ENCODE peak calls at places on chromosomes 16 and 17, in ten cellular contexts. One of them, this sample, is unnamed.
A peak's percentile ranks its signal among the peaks of the same experiment; 100 is the strongest.

GRCh38 chr16:55496509-55497145 is 12.2 kb upstream of the LPCAT2 start:
- DNase-seq in mammary epithelial cell: no peak
- DNase-seq in mesendoderm: no peak
- DNase-seq in HCT116: no peak
- DNase-seq in astrocyte: no peak
- DNase-seq in keratinocyte: no peak
- DNase-seq in MM.1S: no peak
- DNase-seq in Karpas-422: no peak
- DNase-seq in A549: no peak
- DNase-seq in neural progenitor cell: no peak
- DNase-seq in this sample: no peak

GRCh38 chr16:16120382-16121184 is 102.7 kb downstream of the ABCC6 start:
- DNase-seq in MM.1S: no peak
- DNase-seq in neural progenitor cell: no peak
- DNase-seq in mammary epithelial cell: no peak
- DNase-seq in mesendoderm: no peak
- DNase-seq in HCT116: no peak
- DNase-seq in astrocyte: no peak
- DNase-seq in keratinocyte: no peak
- DNase-seq in A549: no peak
- DNase-seq in Karpas-422: no peak
- DNase-seq in this sample: no peak

GRCh38 chr17:7403043-7403901 is 625 bp downstream of the TMEM256 start:
- DNase-seq in mammary epithelial cell: no peak
- DNase-seq in astrocyte: no peak
- DNase-seq in HCT116: peak; percentile 62
- DNase-seq in MM.1S: no peak
- DNase-seq in A549: peak; percentile 38
- DNase-seq in neural progenitor cell: peak; percentile 85
- DNase-seq in keratinocyte: no peak
- DNase-seq in mesendoderm: peak; percentile 61
- DNase-seq in Karpas-422: peak; percentile 74
- DNase-seq in this sample: no peak

GRCh38 chr17:6591599-6592158 is 35.3 kb upstream of the PITPNM3 start:
- DNase-seq in neural progenitor cell: no peak
- DNase-seq in keratinocyte: peak; percentile 92
- DNase-seq in astrocyte: peak; percentile 85
- DNase-seq in mammary epithelial cell: peak; percentile 98
- DNase-seq in Karpas-422: no peak
- DNase-seq in mesendoderm: no peak
- DNase-seq in A549: peak; percentile 79
- DNase-seq in MM.1S: no peak
- DNase-seq in HCT116: no peak
- DNase-seq in this sample: no peak

GRCh38 chr17:30780343-30780742 is 44.1 kb downstream of the CRLF3 start:
- DNase-seq in MM.1S: peak; percentile 21
- DNase-seq in A549: no peak
- DNase-seq in astrocyte: no peak
- DNase-seq in keratinocyte: no peak
- DNase-seq in Karpas-422: no peak
- DNase-seq in mesendoderm: no peak
- DNase-seq in HCT116: no peak
- DNase-seq in mammary epithelial cell: no peak
- DNase-seq in neural progenitor cell: no peak
- DNase-seq in this sample: peak; percentile 47

GRCh38 chr17:43368740-43369506 is 29.9 kb upstream of the ARL4D start:
- DNase-seq in astrocyte: peak; percentile 70
- DNase-seq in HCT116: peak; percentile 50
- DNase-seq in neural progenitor cell: peak; percentile 83
- DNase-seq in MM.1S: peak; percentile 33
- DNase-seq in mammary epithelial cell: peak; percentile 75
- DNase-seq in keratinocyte: no peak
- DNase-seq in A549: peak; percentile 90
- DNase-seq in Karpas-422: no peak
- DNase-seq in mesendoderm: peak; percentile 94
- DNase-seq in this sample: no peak

GRCh38 chr16:52591441-52592215 is 44.7 kb upstream of the TOX3 start:
- DNase-seq in keratinocyte: no peak
- DNase-seq in neural progenitor cell: no peak
- DNase-seq in MM.1S: no peak
- DNase-seq in astrocyte: no peak
- DNase-seq in A549: no peak
- DNase-seq in HCT116: no peak
- DNase-seq in Karpas-422: no peak
- DNase-seq in mesendoderm: no peak
- DNase-seq in mammary epithelial cell: no peak
- DNase-seq in this sample: no peak

GRCh38 chr17:45914036-45914717 is 19.8 kb downstream of the MAPT start:
- DNase-seq in MM.1S: no peak
- DNase-seq in mammary epithelial cell: no peak
- DNase-seq in mesendoderm: no peak
- DNase-seq in keratinocyte: no peak
- DNase-seq in astrocyte: no peak
- DNase-seq in A549: no peak
- DNase-seq in Karpas-422: peak; percentile 25
- DNase-seq in HCT116: no peak
- DNase-seq in neural progenitor cell: no peak
- DNase-seq in this sample: no peak

GRCh38 chr17:7579001-7579838 is at the start of gene CD68:
- DNase-seq in keratinocyte: no peak
- DNase-seq in HCT116: peak; percentile 71
- DNase-seq in MM.1S: peak; percentile 81
- DNase-seq in A549: peak; percentile 88
- DNase-seq in mesendoderm: peak; percentile 93
- DNase-seq in Karpas-422: peak; percentile 96
- DNase-seq in astrocyte: peak; percentile 79
- DNase-seq in neural progenitor cell: no peak
- DNase-seq in mammary epithelial cell: peak; percentile 98
- DNase-seq in this sample: no peak

GRCh38 chr17:1108810-1109605 is 70.8 kb downstream of the ABR start:
- DNase-seq in keratinocyte: no peak
- DNase-seq in astrocyte: peak; percentile 29
- DNase-seq in Karpas-422: peak; percentile 71
- DNase-seq in mesendoderm: peak; percentile 25
- DNase-seq in mammary epithelial cell: peak; percentile 62
- DNase-seq in MM.1S: peak; percentile 72
- DNase-seq in HCT116: no peak
- DNase-seq in neural progenitor cell: peak; percentile 68
- DNase-seq in A549: peak; percentile 66
- DNase-seq in this sample: no peak

GRCh38 chr17:69625449-69625848 is 211.0 kb downstream of the MAP2K6 start:
- DNase-seq in A549: no peak
- DNase-seq in HCT116: no peak
- DNase-seq in keratinocyte: no peak
- DNase-seq in mammary epithelial cell: no peak
- DNase-seq in MM.1S: no peak
- DNase-seq in mesendoderm: peak; percentile 10
- DNase-seq in astrocyte: no peak
- DNase-seq in Karpas-422: peak; percentile 40
- DNase-seq in neural progenitor cell: peak; percentile 25
- DNase-seq in this sample: no peak

GRCh38 chr17:64232466-64233262 is 30.4 kb downstream of the TEX2 start:
- DNase-seq in neural progenitor cell: no peak
- DNase-seq in mesendoderm: no peak
- DNase-seq in keratinocyte: no peak
- DNase-seq in MM.1S: no peak
- DNase-seq in Karpas-422: no peak
- DNase-seq in astrocyte: no peak
- DNase-seq in A549: no peak
- DNase-seq in HCT116: no peak
- DNase-seq in mammary epithelial cell: no peak
- DNase-seq in this sample: no peak

DNA sequence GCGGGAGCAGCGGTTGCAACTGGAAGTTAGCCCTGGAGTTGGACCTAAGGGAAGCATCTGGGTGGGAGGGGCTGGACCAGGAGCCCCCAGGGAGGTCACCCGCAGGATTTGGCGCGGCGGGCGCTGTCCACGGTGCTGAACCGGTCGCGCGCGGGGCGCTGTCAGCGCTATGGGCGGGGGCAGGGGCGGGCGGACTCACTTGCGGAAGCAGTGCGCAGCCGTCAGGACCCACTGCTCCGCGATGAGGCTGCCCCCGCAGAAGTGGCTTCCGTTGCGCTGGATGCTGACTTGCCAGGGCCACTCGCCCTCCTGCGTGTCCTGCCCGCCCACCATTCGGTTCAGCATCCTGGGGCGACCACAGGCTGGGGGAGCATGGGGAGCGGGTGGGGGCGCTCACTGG is 4.5 kb downstream of the PRSS27 start:
- DNase-seq in HCT116: no peak
- DNase-seq in neural progenitor cell: peak; percentile 78
- DNase-seq in mammary epithelial cell: peak; percentile 23
- DNase-seq in astrocyte: peak; percentile 19
- DNase-seq in mesendoderm: peak; percentile 59
- DNase-seq in keratinocyte: peak; percentile 15
- DNase-seq in Karpas-422: peak; percentile 88
- DNase-seq in MM.1S: peak; percentile 32
- DNase-seq in A549: no peak
- DNase-seq in this sample: no peak
- H3K4me2 ChIP-seq in HCT116: no peak overlapping the region
- H3K4me2 ChIP-seq in neural progenitor cell: peak overlapping the region; percentile 69
- H3K4me2 ChIP-seq in mammary epithelial cell: peak overlapping the region; percentile 57
- H3K4me2 ChIP-seq in astrocyte: peak overlapping the region; percentile 67
- H3K4me2 ChIP-seq in mesendoderm: no peak overlapping the region
- H3K4me2 ChIP-seq in keratinocyte: no peak overlapping the region
- H3K4me2 ChIP-seq in Karpas-422: peak overlapping the region; percentile 73
- H3K4me2 ChIP-seq in MM.1S: no peak overlapping the region
- H3K4me2 ChIP-seq in A549: no peak overlapping the region
- H3K4me2 ChIP-seq in this sample: no peak overlapping the region

DNA sequence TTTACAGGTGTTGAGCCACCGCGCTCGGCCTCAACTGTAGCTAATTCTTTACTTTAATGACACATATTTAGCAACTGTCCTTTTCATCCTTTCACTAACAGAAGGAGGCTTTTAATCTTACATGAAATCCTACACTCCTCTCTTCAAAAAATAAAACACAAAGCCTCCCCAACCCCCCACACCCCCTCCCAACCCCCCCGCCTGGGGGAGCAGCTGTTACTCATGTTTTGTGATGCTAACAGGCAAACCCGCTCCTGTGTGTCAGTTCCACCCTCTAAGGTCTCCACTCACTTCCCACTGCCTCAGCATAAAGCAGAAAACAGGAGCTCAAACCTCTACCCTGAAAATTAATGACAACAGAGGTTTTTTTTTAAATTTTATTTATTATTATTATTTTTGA is 55.4 kb upstream of the SLC25A19 start:
- DNase-seq in MM.1S: no peak
- DNase-seq in Karpas-422: peak; percentile 57
- DNase-seq in A549: no peak
- DNase-seq in mesendoderm: no peak
- DNase-seq in neural progenitor cell: peak; percentile 15
- DNase-seq in keratinocyte: no peak
- DNase-seq in astrocyte: no peak
- DNase-seq in mammary epithelial cell: no peak
- DNase-seq in HCT116: no peak
- DNase-seq in this sample: no peak
- H3K4me2 ChIP-seq in MM.1S: no peak overlapping the region
- H3K4me2 ChIP-seq in Karpas-422: peak overlapping the region; percentile 69
- H3K4me2 ChIP-seq in A549: no peak overlapping the region
- H3K4me2 ChIP-seq in mesendoderm: no peak overlapping the region
- H3K4me2 ChIP-seq in neural progenitor cell: peak overlapping the region; percentile 62
- H3K4me2 ChIP-seq in keratinocyte: no peak overlapping the region
- H3K4me2 ChIP-seq in astrocyte: no peak overlapping the region
- H3K4me2 ChIP-seq in mammary epithelial cell: no peak overlapping the region
- H3K4me2 ChIP-seq in HCT116: no peak overlapping the region
- H3K4me2 ChIP-seq in this sample: peak overlapping the region; percentile 75

GRCh38 chr16:71584543-71585317 is 7.8 kb upstream of the TAT start:
- DNase-seq in neural progenitor cell: no peak
- DNase-seq in MM.1S: no peak
- DNase-seq in mammary epithelial cell: no peak
- DNase-seq in Karpas-422: no peak
- DNase-seq in astrocyte: no peak
- DNase-seq in keratinocyte: no peak
- DNase-seq in mesendoderm: no peak
- DNase-seq in A549: no peak
- DNase-seq in HCT116: no peak
- DNase-seq in this sample: no peak
- H3K4me2 ChIP-seq in neural progenitor cell: no peak overlapping the region
- H3K4me2 ChIP-seq in MM.1S: no peak overlapping the region
- H3K4me2 ChIP-seq in mammary epithelial cell: no peak overlapping the region
- H3K4me2 ChIP-seq in Karpas-422: no peak overlapping the region
- H3K4me2 ChIP-seq in astrocyte: no peak overlapping the region
- H3K4me2 ChIP-seq in keratinocyte: no peak overlapping the region
- H3K4me2 ChIP-seq in mesendoderm: no peak overlapping the region
- H3K4me2 ChIP-seq in A549: peak overlapping the region; percentile 55
- H3K4me2 ChIP-seq in HCT116: no peak overlapping the region
- H3K4me2 ChIP-seq in this sample: no peak overlapping the region

GRCh38 chr16:26665166-26665939 is 401.4 kb upstream of the C16orf82 start:
- DNase-seq in astrocyte: no peak
- DNase-seq in mesendoderm: no peak
- DNase-seq in mammary epithelial cell: no peak
- DNase-seq in Karpas-422: peak; percentile 63
- DNase-seq in keratinocyte: no peak
- DNase-seq in neural progenitor cell: no peak
- DNase-seq in MM.1S: no peak
- DNase-seq in A549: no peak
- DNase-seq in HCT116: no peak
- DNase-seq in this sample: no peak

GRCh38 chr16:26666486-26666885 is 400.2 kb upstream of the C16orf82 start:
- DNase-seq in MM.1S: no peak
- DNase-seq in neural progenitor cell: no peak
- DNase-seq in mammary epithelial cell: no peak
- DNase-seq in Karpas-422: no peak
- DNase-seq in HCT116: no peak
- DNase-seq in A549: no peak
- DNase-seq in astrocyte: no peak
- DNase-seq in mesendoderm: no peak
- DNase-seq in keratinocyte: no peak
- DNase-seq in this sample: no peak

GRCh38 chr16:26664086-26664485 is 402.6 kb upstream of the C16orf82 start:
- DNase-seq in Karpas-422: no peak
- DNase-seq in HCT116: no peak
- DNase-seq in A549: no peak
- DNase-seq in MM.1S: no peak
- DNase-seq in mammary epithelial cell: no peak
- DNase-seq in keratinocyte: no peak
- DNase-seq in neural progenitor cell: no peak
- DNase-seq in mesendoderm: no peak
- DNase-seq in astrocyte: no peak
- DNase-seq in this sample: no peak

GRCh38 chr16:26667271-26667703 is 399.4 kb upstream of the C16orf82 start:
- DNase-seq in astrocyte: no peak
- DNase-seq in mesendoderm: peak; percentile 22
- DNase-seq in mammary epithelial cell: no peak
- DNase-seq in A549: no peak
- DNase-seq in neural progenitor cell: peak; percentile 76
- DNase-seq in HCT116: no peak
- DNase-seq in Karpas-422: no peak
- DNase-seq in keratinocyte: no peak
- DNase-seq in MM.1S: no peak
- DNase-seq in this sample: no peak

DNA sequence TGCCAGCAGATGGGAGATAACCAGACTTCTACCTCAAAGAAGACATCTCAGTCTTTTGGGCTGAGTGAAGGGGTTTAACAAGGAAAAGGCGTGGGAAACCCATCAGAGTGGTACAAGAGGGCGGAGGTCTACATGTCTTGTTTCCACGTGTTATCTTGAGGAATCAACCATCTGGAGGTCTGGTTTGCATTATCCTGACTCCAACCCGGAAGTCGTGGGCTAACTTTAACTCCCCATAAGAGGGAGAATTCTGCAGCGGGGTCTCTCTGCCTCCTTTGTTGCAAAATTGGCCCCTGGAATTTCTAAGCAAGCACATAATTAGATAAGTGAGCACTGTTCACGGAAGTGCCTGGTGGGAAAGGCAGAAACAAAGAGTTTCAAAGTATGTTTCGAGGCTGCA is 398.7 kb upstream of the C16orf82 start:
- DNase-seq in Karpas-422: no peak
- DNase-seq in HCT116: no peak
- DNase-seq in MM.1S: no peak
- DNase-seq in mammary epithelial cell: no peak
- DNase-seq in neural progenitor cell: no peak
- DNase-seq in astrocyte: no peak
- DNase-seq in mesendoderm: no peak
- DNase-seq in A549: no peak
- DNase-seq in keratinocyte: no peak
- DNase-seq in this sample: no peak
- H3K4me2 ChIP-seq in Karpas-422: no peak overlapping the region
- H3K4me2 ChIP-seq in HCT116: no peak overlapping the region
- H3K4me2 ChIP-seq in MM.1S: no peak overlapping the region
- H3K4me2 ChIP-seq in mammary epithelial cell: no peak overlapping the region
- H3K4me2 ChIP-seq in neural progenitor cell: peak overlapping the region; percentile 40
- H3K4me2 ChIP-seq in astrocyte: no peak overlapping the region
- H3K4me2 ChIP-seq in mesendoderm: no peak overlapping the region
- H3K4me2 ChIP-seq in A549: no peak overlapping the region
- H3K4me2 ChIP-seq in keratinocyte: no peak overlapping the region
- H3K4me2 ChIP-seq in this sample: no peak overlapping the region

This sample was measured in GM12878.